ENCODE peak calls at places on chromosomes 4 and X, in ten cellular contexts. One of them, this sample, is unnamed.

GRCh38 chrX:71637848-71638247 is 19.5 kb upstream of the CXCR3 start:
- DNase-seq in Calu3: no peak
- DNase-seq in naive thymus-derived CD8-positive, alpha-beta T cell: no peak
- DNase-seq in DMS153: no peak
- DNase-seq in ELR: peak; percentile 70
- DNase-seq in kidney tubule cell: no peak
- DNase-seq in NCI-H2171 treated with DMSO at 0.1 percent for 48 hours: no peak
- DNase-seq in amniotic stem cell: peak; percentile 1
- DNase-seq in cardiac muscle cell: no peak
- DNase-seq in GM10248: no peak
- DNase-seq in this sample: no peak

GRCh38 chr4:112514079-112514448 is 1.9 kb downstream of the NEUROG2 start:
- DNase-seq in Calu3: no peak
- DNase-seq in naive thymus-derived CD8-positive, alpha-beta T cell: no peak
- DNase-seq in DMS153: no peak
- DNase-seq in ELR: no peak
- DNase-seq in kidney tubule cell: no peak
- DNase-seq in NCI-H2171 treated with DMSO at 0.1 percent for 48 hours: peak; percentile 57
- DNase-seq in amniotic stem cell: no peak
- DNase-seq in cardiac muscle cell: no peak
- DNase-seq in GM10248: no peak
- DNase-seq in this sample: no peak

GRCh38 chrX:40644821-40645358 is 2.5 kb downstream of the CXorf38 start:
- DNase-seq in Calu3: peak; percentile 59
- DNase-seq in naive thymus-derived CD8-positive, alpha-beta T cell: no peak
- DNase-seq in DMS153: no peak
- DNase-seq in ELR: peak; percentile 71
- DNase-seq in kidney tubule cell: peak; percentile 77
- DNase-seq in NCI-H2171 treated with DMSO at 0.1 percent for 48 hours: no peak
- DNase-seq in amniotic stem cell: peak; percentile 40
- DNase-seq in cardiac muscle cell: no peak
- DNase-seq in GM10248: peak; percentile 51
- DNase-seq in this sample: peak; percentile 28

GRCh38 chr4:2132438-2132837 is 73.3 kb downstream of the NAT8L start:
- DNase-seq in Calu3: no peak
- DNase-seq in naive thymus-derived CD8-positive, alpha-beta T cell: no peak
- DNase-seq in DMS153: no peak
- DNase-seq in ELR: no peak
- DNase-seq in kidney tubule cell: no peak
- DNase-seq in NCI-H2171 treated with DMSO at 0.1 percent for 48 hours: no peak
- DNase-seq in amniotic stem cell: no peak
- DNase-seq in cardiac muscle cell: no peak
- DNase-seq in GM10248: no peak
- DNase-seq in this sample: no peak

GRCh38 chrX:2694868-2695267 is 3.8 kb downstream of the CD99 start:
- DNase-seq in Calu3: no peak
- DNase-seq in naive thymus-derived CD8-positive, alpha-beta T cell: no peak
- DNase-seq in DMS153: no peak
- DNase-seq in ELR: no peak
- DNase-seq in kidney tubule cell: no peak
- DNase-seq in NCI-H2171 treated with DMSO at 0.1 percent for 48 hours: no peak
- DNase-seq in amniotic stem cell: no peak
- DNase-seq in cardiac muscle cell: no peak
- DNase-seq in GM10248: no peak
- DNase-seq in this sample: no peak

GRCh38 chr4:105092768-105093167 is 53.9 kb upstream of the TET2 start:
- DNase-seq in Calu3: no peak
- DNase-seq in naive thymus-derived CD8-positive, alpha-beta T cell: no peak
- DNase-seq in DMS153: no peak
- DNase-seq in ELR: peak; percentile 28
- DNase-seq in kidney tubule cell: peak; percentile 37
- DNase-seq in NCI-H2171 treated with DMSO at 0.1 percent for 48 hours: no peak
- DNase-seq in amniotic stem cell: no peak
- DNase-seq in cardiac muscle cell: no peak
- DNase-seq in GM10248: no peak
- DNase-seq in this sample: no peak

GRCh38 chr4:153683763-153684181 is 308 bp upstream of the TLR2 start:
- DNase-seq in Calu3: no peak
- DNase-seq in naive thymus-derived CD8-positive, alpha-beta T cell: no peak
- DNase-seq in DMS153: no peak
- DNase-seq in ELR: no peak
- DNase-seq in kidney tubule cell: no peak
- DNase-seq in NCI-H2171 treated with DMSO at 0.1 percent for 48 hours: no peak
- DNase-seq in amniotic stem cell: no peak
- DNase-seq in cardiac muscle cell: no peak
- DNase-seq in GM10248: no peak
- DNase-seq in this sample: no peak

GRCh38 chr4:30756553-30756952 is 36.4 kb downstream of the PCDH7 start:
- DNase-seq in Calu3: no peak
- DNase-seq in naive thymus-derived CD8-positive, alpha-beta T cell: no peak
- DNase-seq in DMS153: no peak
- DNase-seq in ELR: no peak
- DNase-seq in kidney tubule cell: no peak
- DNase-seq in NCI-H2171 treated with DMSO at 0.1 percent for 48 hours: no peak
- DNase-seq in amniotic stem cell: no peak
- DNase-seq in cardiac muscle cell: no peak
- DNase-seq in GM10248: no peak
- DNase-seq in this sample: no peak

GRCh38 chrX:103417933-103418332 is 41.6 kb downstream of the BEX3 start:
- DNase-seq in Calu3: no peak
- DNase-seq in naive thymus-derived CD8-positive, alpha-beta T cell: no peak
- DNase-seq in DMS153: no peak
- DNase-seq in ELR: no peak
- DNase-seq in kidney tubule cell: no peak
- DNase-seq in NCI-H2171 treated with DMSO at 0.1 percent for 48 hours: no peak
- DNase-seq in amniotic stem cell: no peak
- DNase-seq in cardiac muscle cell: no peak
- DNase-seq in GM10248: no peak
- DNase-seq in this sample: no peak

GRCh38 chr4:3044812-3045499 is 29.4 kb downstream of the HTT-AS start:
- DNase-seq in Calu3: no peak
- DNase-seq in naive thymus-derived CD8-positive, alpha-beta T cell: no peak
- DNase-seq in DMS153: no peak
- DNase-seq in ELR: no peak
- DNase-seq in kidney tubule cell: no peak
- DNase-seq in NCI-H2171 treated with DMSO at 0.1 percent for 48 hours: no peak
- DNase-seq in amniotic stem cell: no peak
- DNase-seq in cardiac muscle cell: no peak
- DNase-seq in GM10248: no peak
- DNase-seq in this sample: no peak

GRCh38 chr4:106796866-106797265 is 239.2 kb downstream of the DKK2 start:
- DNase-seq in Calu3: no peak
- DNase-seq in naive thymus-derived CD8-positive, alpha-beta T cell: no peak
- DNase-seq in DMS153: no peak
- DNase-seq in ELR: no peak
- DNase-seq in kidney tubule cell: no peak
- DNase-seq in NCI-H2171 treated with DMSO at 0.1 percent for 48 hours: no peak
- DNase-seq in amniotic stem cell: no peak
- DNase-seq in cardiac muscle cell: no peak
- DNase-seq in GM10248: no peak
- DNase-seq in this sample: no peak

GRCh38 chrX:49754238-49754857 is 58.6 kb upstream of the PAGE1 start:
- DNase-seq in Calu3: peak; percentile 36
- DNase-seq in naive thymus-derived CD8-positive, alpha-beta T cell: peak; percentile 17
- DNase-seq in DMS153: peak; percentile 6
- DNase-seq in ELR: peak; percentile 19
- DNase-seq in kidney tubule cell: peak; percentile 39
- DNase-seq in NCI-H2171 treated with DMSO at 0.1 percent for 48 hours: peak; percentile 0
- DNase-seq in amniotic stem cell: no peak
- DNase-seq in cardiac muscle cell: peak; percentile 56
- DNase-seq in GM10248: peak; percentile 13
- DNase-seq in this sample: peak; percentile 2

GRCh38 chrX:121949041-121949760 is 901.8 kb downstream of the GLUD2 start:
- DNase-seq in Calu3: no peak
- DNase-seq in naive thymus-derived CD8-positive, alpha-beta T cell: no peak
- DNase-seq in DMS153: no peak
- DNase-seq in ELR: no peak
- DNase-seq in kidney tubule cell: no peak
- DNase-seq in NCI-H2171 treated with DMSO at 0.1 percent for 48 hours: no peak
- DNase-seq in amniotic stem cell: no peak
- DNase-seq in cardiac muscle cell: no peak
- DNase-seq in GM10248: no peak
- DNase-seq in this sample: no peak

GRCh38 chr4:155509619-155510018 is 132.9 kb upstream of the MAP9 start:
- DNase-seq in Calu3: no peak
- DNase-seq in naive thymus-derived CD8-positive, alpha-beta T cell: no peak
- DNase-seq in DMS153: no peak
- DNase-seq in ELR: no peak
- DNase-seq in kidney tubule cell: no peak
- DNase-seq in NCI-H2171 treated with DMSO at 0.1 percent for 48 hours: no peak
- DNase-seq in amniotic stem cell: no peak
- DNase-seq in cardiac muscle cell: no peak
- DNase-seq in GM10248: no peak
- DNase-seq in this sample: no peak